ENCODE peak calls at places on chromosomes 7 and 10, in five cellular contexts. C is fibroblast of lung, W is neural progenitor cell, X is MM.1S, I is K562. Y is an unnamed sample.

GRCh38 chr7:55533050-55533728 is 39.1 kb downstream of the VOPP1 start:
- DNase-seq in C (peak; percentile 78), W (no peak), X (peak; percentile 97), I (no peak), Y (peak; percentile 92)

GRCh38 chr7:74568658-74569057 is 88.9 kb upstream of the GTF2I start:
- DNase-seq in X (no peak), W (no peak), C (no peak), I (no peak), Y (no peak)

GRCh38 chr10:119281581-119282071 is 74.3 kb downstream of the GRK5 start:
- DNase-seq in W (no peak), X (no peak), I (no peak), C (peak; percentile 32), Y (no peak)

GRCh38 chr7:1321411-1322239 is 89.0 kb downstream of the UNCX start:
- DNase-seq in I (no peak), X (no peak), W (no peak), C (no peak), Y (no peak)

GRCh38 chr7:13041368-13041988 is 354.0 kb downstream of the ARL4A start:
- DNase-seq in I (no peak), C (no peak), X (no peak), W (no peak), Y (no peak)

GRCh38 chr10:101089520-101090299 is 27.9 kb downstream of the KAZALD1 start:
- DNase-seq in C (no peak), I (no peak), X (no peak), W (no peak), Y (no peak)

GRCh38 chr7:64463636-64464375 is 99.1 kb downstream of the ZNF680 start:
- DNase-seq in X (peak; percentile 78), W (no peak), C (peak; percentile 70), I (peak; percentile 65), Y (no peak)

GRCh38 chr10:46231087-46231486 is 55.7 kb upstream of the ANTXRL start:
- DNase-seq in W (no peak), I (no peak), X (no peak), C (no peak), Y (no peak)

GRCh38 chr10:70378122-70378521 is 4.3 kb downstream of the LRRC20 start:
- DNase-seq in I (no peak), W (no peak), C (peak; percentile 97), X (no peak), Y (no peak)

GRCh38 chr10:11958956-11959355 is 83.7 kb downstream of the UPF2 start:
- DNase-seq in C (no peak), W (no peak), X (no peak), I (no peak), Y (no peak)

GRCh38 chr10:5041471-5042023 is 37.9 kb upstream of the AKR1C2 start:
- DNase-seq in W (no peak), I (no peak), X (no peak), C (no peak), Y (no peak)

GRCh38 chr7:120055300-120055699 is 217.7 kb upstream of the KCND2 start:
- DNase-seq in X (no peak), C (peak; percentile 68), I (no peak), W (no peak), Y (no peak)

GRCh38 chr7:101373812-101374612 is 11.3 kb downstream of the COL26A1 start:
- DNase-seq in W (no peak), X (no peak), I (no peak), C (no peak), Y (no peak)

GRCh38 chr10:4867520-4868356 is 41.7 kb downstream of the AKR1E2 start:
- DNase-seq in X (no peak), C (peak; percentile 77), W (no peak), I (peak; percentile 81), Y (no peak)

GRCh38 chr10:27564880-27565279 is 60.8 kb downstream of the RAB18 start:
- DNase-seq in X (no peak), I (no peak), W (no peak), C (no peak), Y (no peak)

GRCh38 chr7:77354484-77354883 is 61.7 kb downstream of the GSAP start:
- DNase-seq in C (no peak), I (no peak), W (no peak), X (no peak), Y (no peak)

GRCh38 chr10:88253-88652 is 39.2 kb upstream of the TUBB8 start:
- DNase-seq in X (peak; percentile 64), I (no peak), C (no peak), W (no peak), Y (no peak)

GRCh38 chr10:29681700-29682444 is 47.1 kb upstream of the SVIL start:
- DNase-seq in C (no peak), X (no peak), I (no peak), W (no peak), Y (peak; percentile 43)

GRCh38 chr10:112585052-112585451 is 138.0 kb downstream of the VTI1A start:
- DNase-seq in I (no peak), W (no peak), C (peak; percentile 68), X (no peak), Y (no peak)

GRCh38 chr7:125122225-125122624 is 192.6 kb upstream of the POT1 start:
- DNase-seq in W (no peak), I (no peak), C (no peak), X (no peak), Y (no peak)

GRCh38 chr7:31850066-31850465 is 163.1 kb downstream of the PPP1R17 start:
- DNase-seq in I (no peak), C (no peak), W (no peak), X (no peak), Y (no peak)

GRCh38 chr10:14742815-14743214 is 31.9 kb downstream of the FAM107B start:
- DNase-seq in X (no peak), C (no peak), W (no peak), I (no peak), Y (no peak)

GRCh38 chr7:104328308-104328969 is at the start of gene LHFPL3:
- DNase-seq in W (peak; percentile 72), X (no peak), I (no peak), C (peak; percentile 6), Y (no peak)

GRCh38 chr7:104327534-104327933 is 869 bp upstream of the LHFPL3 start:
- DNase-seq in C (no peak), I (no peak), X (no peak), W (no peak), Y (no peak)

DNA sequence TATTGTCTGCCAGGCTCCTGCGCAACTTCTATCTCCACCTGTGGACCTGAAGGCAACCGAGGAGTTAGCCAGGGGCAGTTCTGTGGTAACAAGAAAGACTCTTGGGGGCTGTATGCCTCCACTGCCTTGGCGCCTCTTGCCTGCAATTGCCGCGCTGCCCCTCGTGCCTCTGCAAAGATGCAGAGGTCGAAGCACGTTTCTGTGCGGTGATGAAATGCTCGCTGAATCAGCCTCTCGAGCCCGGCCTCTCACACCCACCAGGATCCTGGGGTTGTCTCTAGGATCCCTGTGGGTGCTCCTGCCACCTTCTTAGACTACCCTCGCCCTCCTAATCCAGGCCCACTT is 468 bp upstream of the LHFPL3 start:
- DNase-seq in W (peak; percentile 26), I (no peak), X (no peak), C (no peak), Y (no peak)
- TF ChIP-seq EZH2 in W (no peak), I (no peak), X (no peak), C (peak; percentile 29), Y (no peak)

DNA sequence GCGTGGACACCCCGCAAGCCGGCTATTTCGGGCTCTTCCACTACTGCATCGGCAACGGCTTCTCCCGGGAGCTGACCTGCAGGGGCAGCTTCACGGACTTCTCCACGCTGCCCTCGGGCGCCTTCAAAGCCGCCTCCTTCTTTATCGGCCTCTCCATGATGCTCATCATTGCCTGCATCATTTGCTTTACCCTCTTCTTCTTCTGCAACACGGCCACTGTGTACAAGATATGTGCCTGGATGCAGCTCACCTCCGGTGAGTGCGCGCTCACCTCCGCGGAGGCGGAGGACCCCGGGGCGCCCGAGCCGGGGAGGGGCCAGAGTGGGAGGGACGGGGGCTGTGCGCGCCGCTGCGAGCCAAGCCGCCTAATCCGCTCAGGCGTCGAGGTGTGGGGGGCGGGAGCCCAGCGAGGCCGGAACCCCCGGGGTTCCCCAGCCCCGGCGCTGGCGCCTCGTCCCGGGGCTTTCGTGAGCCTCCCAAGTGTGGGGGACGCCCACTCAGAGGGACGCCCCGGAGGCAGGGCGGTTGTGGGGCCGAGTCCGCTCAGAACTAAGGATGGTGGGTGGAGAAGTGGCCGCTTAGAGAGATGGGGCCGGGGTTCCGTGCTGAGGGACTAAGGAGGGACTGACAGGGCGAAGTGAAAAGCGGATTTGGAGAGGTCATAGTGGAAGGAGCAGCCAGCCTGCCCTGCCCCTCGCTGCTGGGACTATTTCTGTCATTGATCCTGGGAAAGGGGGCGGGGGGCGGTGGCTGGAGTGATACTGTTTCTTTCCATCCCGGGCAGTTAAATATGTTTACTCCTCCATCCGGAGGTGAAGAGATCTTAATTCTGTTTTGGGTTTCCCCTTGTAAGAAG is 795 bp downstream of the LHFPL3 start:
- DNase-seq in C (no peak), I (no peak), X (no peak), W (peak; percentile 57), Y (no peak)
- TF ChIP-seq EZH2 in C (peak; percentile 32), I (no peak), X (no peak), W (peak; percentile 74), Y (no peak)

GRCh38 chr7:92427193-92427592 is 20.1 kb upstream of the GATAD1 start:
- DNase-seq in C (no peak), I (no peak), X (no peak), W (no peak), Y (no peak)

GRCh38 chr7:92422926-92423325 is 24.4 kb upstream of the GATAD1 start:
- DNase-seq in X (no peak), C (no peak), I (no peak), W (no peak), Y (no peak)

GRCh38 chr7:92425311-92425947 is 21.9 kb upstream of the GATAD1 start:
- DNase-seq in I (no peak), X (peak; percentile 24), C (no peak), W (peak; percentile 25), Y (peak; percentile 17)

GRCh38 chr7:92421676-92422435 is 25.4 kb upstream of the GATAD1 start:
- DNase-seq in X (peak; percentile 31), C (no peak), I (peak; percentile 33), W (no peak), Y (no peak)

DNA sequence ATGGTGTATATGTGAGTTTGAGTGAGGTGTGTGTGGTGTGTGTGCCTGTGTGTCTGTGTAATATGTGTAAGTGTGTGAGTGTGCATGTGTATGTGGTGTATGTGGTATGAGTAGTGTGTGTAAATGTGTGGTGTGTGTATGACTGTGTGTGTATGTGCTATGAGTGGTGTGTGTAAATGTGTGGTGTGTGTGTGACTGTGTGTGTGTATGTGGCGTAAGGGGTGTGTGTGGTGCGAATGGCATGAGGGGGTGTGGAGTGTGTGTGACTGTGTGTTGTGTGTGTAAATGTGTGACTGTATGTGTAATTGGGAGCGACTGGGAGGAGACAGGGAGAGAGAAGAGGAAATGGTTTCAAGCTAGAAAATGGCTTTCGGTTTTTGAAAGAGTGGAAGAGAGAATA is 23.6 kb upstream of the GATAD1 start:
- DNase-seq in X (no peak), I (no peak), C (no peak), W (no peak), Y (no peak)
- TF ChIP-seq EZH2 in X (no peak), I (no peak), C (no peak), W (no peak), Y (no peak)

GRCh38 chr7:128131701-128132100 is 100.5 kb upstream of the LRRC4 start:
- DNase-seq in W (no peak), X (no peak), I (no peak), C (no peak), Y (no peak)

GRCh38 chr7:128136215-128136597 is 104.9 kb upstream of the LEP start:
- DNase-seq in I (no peak), W (peak; percentile 67), X (no peak), C (no peak), Y (peak; percentile 7)

GRCh38 chr7:128137096-128137655 is 103.9 kb upstream of the LEP start:
- DNase-seq in W (no peak), X (no peak), C (peak; percentile 16), I (no peak), Y (no peak)

GRCh38 chr7:128132426-128133069 is 101.3 kb upstream of the LRRC4 start:
- DNase-seq in X (no peak), C (no peak), I (no peak), W (no peak), Y (no peak)

GRCh38 chr7:128135275-128136214 is 104.3 kb upstream of the LRRC4 start:
- DNase-seq in I (peak; percentile 95), X (peak; percentile 64), C (peak; percentile 56), W (peak; percentile 87), Y (peak; percentile 55)
- TF ChIP-seq EZH2 in I (no peak), X (no peak), C (no peak), W (no peak), Y (no peak)

Y was measured in DND-41.